ENCODE peak calls at places on chromosome 21, in five cellular contexts. M is CD8-positive, alpha-beta memory T cell; O is naive thymus-derived CD4-positive, alpha-beta T cell; N is heart right ventricle; P is effector memory CD4-positive, alpha-beta T cell. I is an unnamed sample.

GRCh38 chr21:35619184-35619583 is 441.1 kb downstream of the SETD4 start:
- DNase-seq in M (no peak), O (no peak), N (no peak), P (no peak), I (no peak)

GRCh38 chr21:40227111-40227510 is 359.9 kb downstream of the PCP4 start:
- DNase-seq in M (no peak), O (no peak), N (no peak), P (no peak), I (no peak)

GRCh38 chr21:33022828-33023573 is 2.7 kb upstream of the OLIG2 start:
- DNase-seq in M (no peak), O (no peak), N (no peak), P (no peak), I (no peak)

GRCh38 chr21:46569071-46569470 is 35.8 kb downstream of the S100B start:
- DNase-seq in M (no peak), O (no peak), N (no peak), P (no peak), I (no peak)

GRCh38 chr21:17782051-17782450 is 37.1 kb downstream of the C21orf91 start:
- DNase-seq in M (no peak), O (peak; percentile 68), N (no peak), P (no peak), I (no peak)

GRCh38 chr21:40615503-40616376 is 231.2 kb downstream of the DSCAM start:
- DNase-seq in M (no peak), O (no peak), N (no peak), P (no peak), I (no peak)

GRCh38 chr21:36075171-36075570 is 5.3 kb downstream of the CBR1 start:
- DNase-seq in M (no peak), O (no peak), N (no peak), P (no peak), I (no peak)

GRCh38 chr21:23452384-23453083 is 2154.7 kb downstream of the MRPL39 start:
- DNase-seq in M (no peak), O (no peak), N (no peak), P (no peak), I (no peak)

GRCh38 chr21:14542638-14543037 is 3.5 kb downstream of the SAMSN1 start:
- DNase-seq in M (no peak), O (no peak), N (no peak), P (no peak), I (no peak)

DNA sequence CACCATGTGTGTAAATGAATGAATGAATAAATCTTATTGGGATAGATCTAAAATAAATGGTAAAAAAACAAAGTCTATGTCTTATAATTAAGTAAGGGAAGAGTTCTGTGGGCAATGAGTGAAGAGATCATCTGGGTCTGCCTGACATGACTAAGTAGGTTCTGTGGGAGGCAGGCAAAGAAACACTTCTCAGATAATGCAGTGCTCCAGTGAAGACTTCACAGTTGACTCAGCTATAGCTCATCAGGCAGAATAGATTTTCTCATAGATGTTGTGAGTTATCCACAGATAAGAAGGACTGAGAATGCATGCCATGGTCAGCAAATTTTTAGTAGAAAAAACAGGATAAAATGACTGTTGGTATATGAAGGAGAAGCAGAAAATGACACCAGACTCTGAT is 12.4 kb downstream of the KRTAP22-2 start:
- DNase-seq in M (no peak), O (no peak), N (no peak), P (no peak), I (no peak)
- H3K9me3 ChIP-seq in M (no peaks in the 10 kb centered on the region), O (no peaks in the 10 kb centered on the region), N (no peaks in the 10 kb centered on the region), P (no peaks in the 10 kb centered on the region), I (no peaks in the 10 kb centered on the region)

GRCh38 chr21:42862774-42863503 is 16.4 kb downstream of the WDR4 start:
- DNase-seq in M (no peak), O (no peak), N (no peak), P (no peak), I (no peak)
- H3K9me3 ChIP-seq in M (no peaks in the 10 kb centered on the region), O (no peaks in the 10 kb centered on the region), N (no peaks in the 10 kb centered on the region), P (no peaks in the 10 kb centered on the region), I (no peaks in the 10 kb centered on the region)

GRCh38 chr21:27145134-27145798 is 178.4 kb upstream of the ADAMTS5 start:
- DNase-seq in M (no peak), O (no peak), N (no peak), P (no peak), I (no peak)
- H3K9me3 ChIP-seq in M (no peaks in the 10 kb centered on the region), O (no peaks in the 10 kb centered on the region), N (no peaks in the 10 kb centered on the region), P (no peaks in the 10 kb centered on the region), I (no peaks in the 10 kb centered on the region)

DNA sequence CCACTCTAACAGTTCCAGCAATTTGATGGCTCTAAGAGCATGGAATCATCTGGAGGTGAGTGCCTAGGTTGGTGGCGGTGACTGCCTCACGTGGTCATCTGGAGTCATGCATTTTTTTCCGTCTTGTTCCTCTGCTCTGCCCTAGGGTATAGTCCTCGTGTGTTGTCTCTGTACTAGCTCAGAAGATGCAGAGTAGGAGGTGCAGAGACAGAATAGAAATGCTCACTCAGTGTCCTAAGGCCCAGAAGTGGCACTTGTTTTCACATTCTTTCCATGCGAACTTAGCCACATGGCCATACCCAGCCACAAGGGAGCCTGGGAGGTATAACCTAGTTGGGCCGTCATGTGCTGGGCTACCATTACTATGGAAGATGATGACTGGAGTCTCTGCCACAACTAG is 30.3 kb downstream of the DYRK1A start:
- DNase-seq in M (no peak), O (no peak), N (no peak), P (no peak), I (no peak)
- H3K9me3 ChIP-seq in M (no peaks in the 10 kb centered on the region), O (no peaks in the 10 kb centered on the region), N (no peaks in the 10 kb centered on the region), P (no peaks in the 10 kb centered on the region), I (no peaks in the 10 kb centered on the region)

DNA sequence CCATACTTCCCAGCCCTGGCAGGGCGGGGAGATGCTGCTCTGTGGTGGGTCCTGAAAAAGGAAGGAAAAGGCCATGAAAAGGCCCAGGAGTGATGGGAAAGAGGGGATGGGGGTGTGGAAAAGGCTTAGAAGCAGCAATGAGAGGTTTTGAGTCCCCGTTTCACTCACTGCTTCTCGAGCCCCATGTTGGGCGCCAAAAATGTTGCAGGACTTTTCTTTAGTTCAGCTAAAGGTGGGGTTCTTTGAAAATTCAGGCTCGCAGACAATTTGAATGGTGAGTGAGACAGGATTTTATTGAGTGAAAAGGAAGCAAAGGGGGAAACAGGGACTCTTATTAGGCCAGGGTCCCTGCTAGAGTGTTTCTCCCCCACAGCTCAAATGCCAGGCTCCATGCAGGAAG is 93.1 kb downstream of the MRPS6 start:
- DNase-seq in M (no peak), O (no peak), N (no peak), P (no peak), I (no peak)
- H3K9me3 ChIP-seq in M (peaks cover 31% of the 10 kb centered on the region), O (peaks cover 58% of the 10 kb centered on the region), N (peaks cover 15% of the 10 kb centered on the region), P (peaks cover 22% of the 10 kb centered on the region), I (peaks cover 15% of the 10 kb centered on the region)

GRCh38 chr21:42815217-42815616 is 64.1 kb downstream of the WDR4 start:
- DNase-seq in M (no peak), O (no peak), N (no peak), P (no peak), I (no peak)
- H3K9me3 ChIP-seq in M (no peaks in the 10 kb centered on the region), O (no peaks in the 10 kb centered on the region), N (no peaks in the 10 kb centered on the region), P (no peaks in the 10 kb centered on the region), I (no peaks in the 10 kb centered on the region)

DNA sequence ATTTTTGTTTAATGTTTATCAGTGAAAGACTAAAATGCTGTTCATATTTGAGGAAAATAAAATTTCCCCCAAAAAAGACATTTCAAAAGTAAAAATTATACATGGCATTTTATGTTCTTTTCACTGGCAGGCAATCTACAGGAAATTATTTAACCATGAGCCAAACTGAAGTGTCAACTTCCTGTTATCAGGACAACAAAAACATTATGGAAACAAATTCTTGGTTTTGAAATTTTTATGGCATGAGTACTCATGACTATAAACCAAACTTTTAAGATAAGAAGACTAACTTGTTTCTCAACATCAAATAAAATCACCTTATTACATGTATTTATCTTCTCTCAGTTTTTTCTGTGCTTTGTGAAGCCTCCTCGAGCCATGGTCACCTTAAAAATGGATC is 698.6 kb downstream of the LTN1 start:
- DNase-seq in M (no peak), O (no peak), N (no peak), P (no peak), I (no peak)
- H3K9me3 ChIP-seq in M (no peaks in the 10 kb centered on the region), O (no peaks in the 10 kb centered on the region), N (no peaks in the 10 kb centered on the region), P (no peaks in the 10 kb centered on the region), I (no peaks in the 10 kb centered on the region)

DNA sequence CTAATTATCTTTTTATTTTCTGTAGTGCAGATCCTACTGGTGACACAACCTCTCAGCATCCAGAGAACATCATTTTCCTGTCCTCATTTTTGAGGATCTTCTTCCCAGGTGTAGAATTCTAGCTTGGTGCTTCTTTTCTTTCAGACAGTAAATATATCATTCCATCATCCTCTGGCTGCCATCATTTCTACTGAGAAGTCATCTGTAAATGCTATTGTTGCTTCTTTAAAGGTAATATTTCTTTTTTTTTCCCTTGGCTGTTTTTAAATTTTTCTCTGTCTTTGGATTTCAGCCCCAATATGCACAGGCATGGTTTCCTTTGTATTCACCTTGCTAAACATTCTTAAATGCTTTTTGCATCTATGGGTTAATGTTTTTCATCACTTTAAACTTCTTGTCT is 3.3 kb upstream of the KRTAP10-9 start:
- DNase-seq in M (no peak), O (no peak), N (no peak), P (no peak), I (no peak)
- H3K9me3 ChIP-seq in M (peaks cover 7% of the 10 kb centered on the region), O (peaks cover 17% of the 10 kb centered on the region), N (no peaks in the 10 kb centered on the region), P (peaks cover 7% of the 10 kb centered on the region), I (peaks cover 4% of the 10 kb centered on the region)